ENCODE peak calls at places on chromosomes 3 and 15, in five cellular contexts. F is iris pigment epithelial cell; Y is stimulated activated CD4-positive, alpha-beta T cell treated with anti-CD3 and anti-CD28 coated beads, TNF-alpha, amount 100 ng/mL, for 48 hours; B is AG20443; Q is AG08396. J is an unnamed sample.

GRCh38 chr3:168859143-168859542 is 763.4 kb upstream of the GOLIM4 start:
- DNase-seq in Q (no peak), B (no peak), Y (no peak), F (no peak), J (no peak)

GRCh38 chr15:90681480-90681879 is 35.7 kb upstream of the BLM start:
- DNase-seq in B (peak), F (peak), Q (peak), Y (no peak), J (peak)

GRCh38 chr3:73409405-73409804 is 215.3 kb downstream of the PDZRN3 start:
- DNase-seq in F (no peak), B (peak), Y (no peak), Q (peak), J (peak)

GRCh38 chr3:36444909-36445308 is 64.6 kb downstream of the STAC start:
- DNase-seq in Y (no peak), B (peak), Q (no peak), F (no peak), J (peak)

GRCh38 chr3:8759038-8759755 is 10.2 kb downstream of the OXTR start:
- DNase-seq in B (no peak), F (no peak), Y (no peak), Q (no peak), J (peak)

GRCh38 chr3:126474498-126475410 is 937 bp downstream of the ZXDC start:
- DNase-seq in B (peak), F (peak), Q (peak), Y (peak), J (no peak)

GRCh38 chr15:101204744-101205535 is 46.9 kb downstream of the CHSY1 start:
- DNase-seq in Y (no peak), F (no peak), B (peak), Q (no peak), J (no peak)

GRCh38 chr3:138781012-138781470 is 53.7 kb downstream of the PIK3CB start:
- DNase-seq in B (no peak), F (peak), Q (no peak), Y (no peak), J (no peak)

GRCh38 chr3:115839246-115839645 is 215.9 kb downstream of the GAP43 start:
- DNase-seq in B (no peak), Q (no peak), F (no peak), Y (no peak), J (no peak)

GRCh38 chr3:142027713-142028112 is 121.6 kb downstream of the TFDP2 start:
- DNase-seq in Q (peak), F (peak), Y (no peak), B (peak), J (peak)

GRCh38 chr3:126103121-126104027 is 19.4 kb upstream of the SLC41A3 start:
- DNase-seq in F (no peak), B (peak), Y (no peak), Q (peak), J (no peak)

GRCh38 chr3:52099006-52099405 is 42.6 kb upstream of the DUSP7 start:
- DNase-seq in F (no peak), B (no peak), Q (no peak), Y (no peak), J (peak)

GRCh38 chr15:65083262-65083701 is 6.7 kb downstream of the KBTBD13 start:
- DNase-seq in Y (no peak), Q (peak), F (peak), B (no peak), J (peak)

GRCh38 chr3:184765047-184765729 is 46.8 kb upstream of the VPS8 start:
- DNase-seq in B (no peak), Q (no peak), Y (no peak), F (no peak), J (no peak)

GRCh38 chr15:94734460-94734859 is 503.1 kb downstream of the MCTP2 start:
- DNase-seq in Y (no peak), Q (no peak), F (no peak), B (no peak), J (no peak)

GRCh38 chr3:45765286-45765851 is 31.0 kb downstream of the SLC6A20 start:
- DNase-seq in Q (no peak), F (no peak), Y (no peak), B (peak), J (no peak)

GRCh38 chr3:136042608-136043221 is 77.2 kb downstream of the PPP2R3A start:
- DNase-seq in Y (no peak), B (peak), Q (peak), F (peak), J (peak)

J was measured in astrocyte of the hippocampus.